ENCODE peak calls at places on chromosome 7, in eight cellular contexts. N is fibroblast of lung; F is naive thymus-derived CD8-positive, alpha-beta T cell; L is M059J; U is B cell; P is T-cell; T is activated gamma-delta T cell treated with Interleukin-2 at 50 U/mL for 16 hours; Z is CD8-positive, alpha-beta memory T cell. S is an unnamed sample.

GRCh38 chr7:70432567-70433001 is 699.4 kb upstream of the GALNT17 start:
- DNase-seq in N (no peak), F (no peak), L (no peak), U (no peak), P (no peak), T (no peak), Z (no peak), S (no peak)

GRCh38 chr7:24974026-24974832 is 5.7 kb downstream of the OSBPL3 start:
- DNase-seq in N (no peak), F (no peak), L (no peak), U (no peak), P (no peak), T (no peak), Z (no peak), S (no peak)

GRCh38 chr7:111650456-111650999 is 88.2 kb upstream of the IMMP2L start:
- DNase-seq in N (no peak), F (no peak), L (peak; percentile 47), U (no peak), P (no peak), T (no peak), Z (no peak), S (no peak)

GRCh38 chr7:155267023-155267422 is 30.7 kb upstream of the INSIG1 start:
- DNase-seq in N (no peak), F (no peak), L (no peak), U (no peak), P (no peak), T (no peak), Z (no peak), S (no peak)

GRCh38 chr7:68573271-68574000 is 1024.8 kb upstream of the AUTS2 start:
- DNase-seq in N (no peak), F (no peak), L (no peak), U (no peak), P (no peak), T (no peak), Z (no peak), S (no peak)

GRCh38 chr7:106254525-106255128 is 30.2 kb downstream of the NAMPT start:
- DNase-seq in N (no peak), F (no peak), L (no peak), U (no peak), P (no peak), T (no peak), Z (no peak), S (no peak)

GRCh38 chr7:37960483-37960882 is 40.0 kb downstream of the EPDR1 start:
- DNase-seq in N (peak; percentile 13), F (no peak), L (no peak), U (no peak), P (no peak), T (no peak), Z (no peak), S (no peak)

GRCh38 chr7:153638821-153639435 is 413.3 kb upstream of the DPP6 start:
- DNase-seq in N (no peak), F (no peak), L (no peak), U (no peak), P (no peak), T (no peak), Z (no peak), S (no peak)